ENCODE peak calls at places on chromosomes 6 and 20, in eight cellular contexts. One of them, this sample, is unnamed.

GRCh38 chr20:5058873-5059272 is 57.6 kb upstream of the SLC23A2 start:
- DNase-seq in heart left ventricle: no peak
- DNase-seq in IMR-90: no peak
- DNase-seq in PC-9: no peak
- DNase-seq in CD8-positive, alpha-beta memory T cell: no peak
- DNase-seq in fibroblast of lung: no peak
- DNase-seq in lung: no peak
- DNase-seq in esophagus muscularis mucosa: no peak
- DNase-seq in this sample: no peak

GRCh38 chr6:77926198-77926752 is 273.4 kb downstream of the MEI4 start:
- DNase-seq in heart left ventricle: no peak
- DNase-seq in IMR-90: no peak
- DNase-seq in PC-9: no peak
- DNase-seq in CD8-positive, alpha-beta memory T cell: no peak
- DNase-seq in fibroblast of lung: no peak
- DNase-seq in lung: no peak
- DNase-seq in esophagus muscularis mucosa: no peak
- DNase-seq in this sample: no peak

GRCh38 chr20:58669287-58670006 is 18.4 kb downstream of the STX16 start:
- DNase-seq in heart left ventricle: no peak
- DNase-seq in IMR-90: no peak
- DNase-seq in PC-9: no peak
- DNase-seq in CD8-positive, alpha-beta memory T cell: no peak
- DNase-seq in fibroblast of lung: no peak
- DNase-seq in lung: no peak
- DNase-seq in esophagus muscularis mucosa: peak; percentile 39
- DNase-seq in this sample: no peak

GRCh38 chr6:31202259-31203166 is 32.0 kb upstream of the POU5F1 start:
- DNase-seq in heart left ventricle: no peak
- DNase-seq in IMR-90: no peak
- DNase-seq in PC-9: peak; percentile 62
- DNase-seq in CD8-positive, alpha-beta memory T cell: no peak
- DNase-seq in fibroblast of lung: no peak
- DNase-seq in lung: no peak
- DNase-seq in esophagus muscularis mucosa: no peak
- DNase-seq in this sample: no peak

GRCh38 chr20:34815636-34816035 is 9.8 kb downstream of the NCOA6 start:
- DNase-seq in heart left ventricle: no peak
- DNase-seq in IMR-90: peak; percentile 33
- DNase-seq in PC-9: no peak
- DNase-seq in CD8-positive, alpha-beta memory T cell: no peak
- DNase-seq in fibroblast of lung: peak; percentile 8
- DNase-seq in lung: no peak
- DNase-seq in esophagus muscularis mucosa: no peak
- DNase-seq in this sample: no peak

GRCh38 chr6:33755070-33755869 is 8.6 kb upstream of the IP6K3 start:
- DNase-seq in heart left ventricle: no peak
- DNase-seq in IMR-90: no peak
- DNase-seq in PC-9: peak; percentile 47
- DNase-seq in CD8-positive, alpha-beta memory T cell: no peak
- DNase-seq in fibroblast of lung: no peak
- DNase-seq in lung: no peak
- DNase-seq in esophagus muscularis mucosa: no peak
- DNase-seq in this sample: peak; percentile 26

GRCh38 chr20:58702161-58702510 is 9.5 kb downstream of the NPEPL1 start:
- DNase-seq in heart left ventricle: no peak
- DNase-seq in IMR-90: no peak
- DNase-seq in PC-9: no peak
- DNase-seq in CD8-positive, alpha-beta memory T cell: no peak
- DNase-seq in fibroblast of lung: no peak
- DNase-seq in lung: no peak
- DNase-seq in esophagus muscularis mucosa: no peak
- DNase-seq in this sample: peak; percentile 10

GRCh38 chr20:53124075-53124532 is 151.9 kb downstream of the TSHZ2 start:
- DNase-seq in heart left ventricle: no peak
- DNase-seq in IMR-90: no peak
- DNase-seq in PC-9: no peak
- DNase-seq in CD8-positive, alpha-beta memory T cell: no peak
- DNase-seq in fibroblast of lung: peak; percentile 8
- DNase-seq in lung: no peak
- DNase-seq in esophagus muscularis mucosa: no peak
- DNase-seq in this sample: peak; percentile 64

GRCh38 chr20:64264091-64264490 is 8.5 kb downstream of the PCMTD2 start:
- DNase-seq in heart left ventricle: no peak
- DNase-seq in IMR-90: no peak
- DNase-seq in PC-9: no peak
- DNase-seq in CD8-positive, alpha-beta memory T cell: no peak
- DNase-seq in fibroblast of lung: no peak
- DNase-seq in lung: no peak
- DNase-seq in esophagus muscularis mucosa: no peak
- DNase-seq in this sample: no peak

GRCh38 chr6:111802720-111803119 is 70.5 kb downstream of the FYN start:
- DNase-seq in heart left ventricle: no peak
- DNase-seq in IMR-90: no peak
- DNase-seq in PC-9: no peak
- DNase-seq in CD8-positive, alpha-beta memory T cell: no peak
- DNase-seq in fibroblast of lung: no peak
- DNase-seq in lung: no peak
- DNase-seq in esophagus muscularis mucosa: no peak
- DNase-seq in this sample: no peak

GRCh38 chr6:111805511-111806181 is 67.6 kb downstream of the FYN start:
- DNase-seq in heart left ventricle: no peak
- DNase-seq in IMR-90: peak; percentile 85
- DNase-seq in PC-9: peak; percentile 84
- DNase-seq in CD8-positive, alpha-beta memory T cell: peak; percentile 74
- DNase-seq in fibroblast of lung: peak; percentile 96
- DNase-seq in lung: no peak
- DNase-seq in esophagus muscularis mucosa: no peak
- DNase-seq in this sample: no peak

GRCh38 chr6:111803384-111803783 is 69.9 kb downstream of the FYN start:
- DNase-seq in heart left ventricle: no peak
- DNase-seq in IMR-90: no peak
- DNase-seq in PC-9: no peak
- DNase-seq in CD8-positive, alpha-beta memory T cell: no peak
- DNase-seq in fibroblast of lung: no peak
- DNase-seq in lung: no peak
- DNase-seq in esophagus muscularis mucosa: no peak
- DNase-seq in this sample: no peak

GRCh38 chr6:111804627-111805235 is 68.5 kb downstream of the FYN start:
- DNase-seq in heart left ventricle: no peak
- DNase-seq in IMR-90: peak; percentile 74
- DNase-seq in PC-9: peak; percentile 38
- DNase-seq in CD8-positive, alpha-beta memory T cell: peak; percentile 88
- DNase-seq in fibroblast of lung: peak; percentile 94
- DNase-seq in lung: no peak
- DNase-seq in esophagus muscularis mucosa: no peak
- DNase-seq in this sample: no peak

DNA sequence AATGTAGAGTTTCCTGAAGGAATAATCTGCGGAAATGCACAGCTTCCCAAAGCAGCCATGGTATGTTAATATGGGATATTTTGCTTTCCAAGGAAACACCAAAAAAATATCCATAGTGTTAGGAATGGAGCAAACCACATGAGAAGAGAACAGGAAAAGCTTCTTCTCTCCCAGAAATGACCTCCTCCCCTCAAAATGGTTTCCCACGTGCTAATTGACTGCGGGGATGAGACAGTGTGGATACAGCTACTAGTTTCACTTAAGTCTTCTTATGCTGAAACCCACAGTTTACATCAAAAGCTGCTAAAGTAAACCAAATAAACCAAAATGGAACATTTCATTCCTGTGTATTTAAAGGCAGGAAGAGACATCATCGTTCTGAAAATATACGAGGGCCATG is 69.4 kb downstream of the FYN start:
- DNase-seq in heart left ventricle: no peak
- DNase-seq in IMR-90: peak; percentile 90
- DNase-seq in PC-9: no peak
- DNase-seq in CD8-positive, alpha-beta memory T cell: no peak
- DNase-seq in fibroblast of lung: peak; percentile 61
- DNase-seq in lung: no peak
- DNase-seq in esophagus muscularis mucosa: no peak
- DNase-seq in this sample: no peak
- H3K27ac ChIP-seq in heart left ventricle: peak overlapping the region; percentile 61
- H3K27ac ChIP-seq in IMR-90: no peak overlapping the region
- H3K27ac ChIP-seq in PC-9: no peak overlapping the region
- H3K27ac ChIP-seq in CD8-positive, alpha-beta memory T cell: peak overlapping the region; percentile 21
- H3K27ac ChIP-seq in fibroblast of lung: peak overlapping the region; percentile 5
- H3K27ac ChIP-seq in lung: peak overlapping the region; percentile 40
- H3K27ac ChIP-seq in esophagus muscularis mucosa: peak overlapping the region; percentile 28
- H3K27ac ChIP-seq in this sample: peak overlapping the region; percentile 33

DNA sequence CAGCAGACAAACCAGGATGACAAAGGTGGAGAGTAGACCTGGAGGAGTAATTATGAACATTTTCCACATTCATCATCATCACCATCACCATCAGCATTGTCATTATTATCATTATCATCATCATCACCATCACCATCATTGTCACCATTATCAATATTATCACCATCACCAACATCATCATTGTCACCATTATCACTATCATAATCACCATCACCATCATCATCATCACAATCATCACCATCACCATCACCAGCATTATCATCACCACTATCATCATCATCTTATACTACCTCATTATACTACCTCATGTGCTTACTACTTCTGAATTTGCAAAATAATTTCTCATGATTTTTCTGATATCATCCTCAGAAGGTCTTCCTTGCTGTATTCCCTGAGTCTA is 39.3 kb downstream of the FOXA2 start:
- DNase-seq in heart left ventricle: no peak
- DNase-seq in IMR-90: no peak
- DNase-seq in PC-9: no peak
- DNase-seq in CD8-positive, alpha-beta memory T cell: no peak
- DNase-seq in fibroblast of lung: no peak
- DNase-seq in lung: no peak
- DNase-seq in esophagus muscularis mucosa: no peak
- DNase-seq in this sample: no peak
- H3K4me3 ChIP-seq in heart left ventricle: no peak overlapping the region
- H3K4me3 ChIP-seq in IMR-90: no peak overlapping the region
- H3K4me3 ChIP-seq in PC-9: no peak overlapping the region
- H3K4me3 ChIP-seq in CD8-positive, alpha-beta memory T cell: no peak overlapping the region
- H3K4me3 ChIP-seq in fibroblast of lung: no peak overlapping the region
- H3K4me3 ChIP-seq in lung: no peak overlapping the region
- H3K4me3 ChIP-seq in esophagus muscularis mucosa: no peak overlapping the region
- H3K4me3 ChIP-seq in this sample: no peak overlapping the region

DNA sequence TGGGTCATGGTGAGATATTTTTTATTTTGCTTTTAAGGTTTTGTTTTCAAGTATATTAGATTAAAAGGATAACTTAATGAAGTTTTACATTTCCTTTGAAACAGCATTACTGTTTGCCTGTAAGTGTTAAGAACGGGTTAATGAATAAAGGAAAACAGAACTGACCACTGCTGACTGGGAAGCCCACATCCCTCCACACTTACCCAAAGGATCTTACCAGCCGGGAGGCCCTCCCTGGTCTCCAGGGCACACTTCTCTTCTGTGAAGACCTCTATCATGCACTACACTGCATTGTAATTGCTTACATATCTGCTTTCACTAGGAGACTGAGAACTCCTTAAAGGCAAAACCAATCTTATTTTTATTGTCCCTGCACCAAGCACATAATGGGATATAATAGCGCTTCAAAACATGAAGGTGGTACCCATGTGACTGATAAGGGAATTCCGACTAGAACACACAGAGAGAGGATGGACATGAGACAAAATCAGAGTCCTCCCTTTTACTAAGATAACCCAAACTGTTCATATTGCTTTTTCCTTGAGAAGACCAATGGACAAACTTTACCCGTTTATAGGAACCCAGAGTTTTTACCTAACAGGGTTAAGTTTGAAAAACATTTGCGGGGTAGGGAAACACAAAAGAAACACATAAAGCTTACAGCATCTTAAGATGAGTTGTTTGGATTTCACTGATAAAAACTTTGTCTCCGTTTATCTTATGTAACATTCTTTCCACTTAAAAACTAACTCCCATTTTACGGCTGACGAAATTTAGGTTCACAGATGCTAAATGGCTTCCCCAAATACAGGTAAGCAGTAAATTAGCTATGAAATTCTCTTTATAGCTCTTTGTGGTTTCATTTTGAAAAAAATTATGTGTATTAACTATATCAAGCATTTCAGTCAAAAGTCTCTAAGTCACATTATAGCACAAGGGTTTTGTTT is 8.7 kb downstream of the EZR start:
- DNase-seq in heart left ventricle: no peak
- DNase-seq in IMR-90: no peak
- DNase-seq in PC-9: no peak
- DNase-seq in CD8-positive, alpha-beta memory T cell: no peak
- DNase-seq in fibroblast of lung: no peak
- DNase-seq in lung: no peak
- DNase-seq in esophagus muscularis mucosa: no peak
- DNase-seq in this sample: no peak
- H3K4me1 ChIP-seq in heart left ventricle: peaks cover 62% of the 10 kb centered on the region
- H3K4me1 ChIP-seq in IMR-90: peaks cover 11% of the 10 kb centered on the region
- H3K4me1 ChIP-seq in PC-9: peaks cover 100% of the 10 kb centered on the region
- H3K4me1 ChIP-seq in CD8-positive, alpha-beta memory T cell: peaks cover 98% of the 10 kb centered on the region
- H3K4me1 ChIP-seq in fibroblast of lung: peaks cover 12% of the 10 kb centered on the region
- H3K4me1 ChIP-seq in lung: peaks cover 25% of the 10 kb centered on the region
- H3K4me1 ChIP-seq in esophagus muscularis mucosa: peaks cover 92% of the 10 kb centered on the region
- H3K4me1 ChIP-seq in this sample: peaks cover 10% of the 10 kb centered on the region

DNA sequence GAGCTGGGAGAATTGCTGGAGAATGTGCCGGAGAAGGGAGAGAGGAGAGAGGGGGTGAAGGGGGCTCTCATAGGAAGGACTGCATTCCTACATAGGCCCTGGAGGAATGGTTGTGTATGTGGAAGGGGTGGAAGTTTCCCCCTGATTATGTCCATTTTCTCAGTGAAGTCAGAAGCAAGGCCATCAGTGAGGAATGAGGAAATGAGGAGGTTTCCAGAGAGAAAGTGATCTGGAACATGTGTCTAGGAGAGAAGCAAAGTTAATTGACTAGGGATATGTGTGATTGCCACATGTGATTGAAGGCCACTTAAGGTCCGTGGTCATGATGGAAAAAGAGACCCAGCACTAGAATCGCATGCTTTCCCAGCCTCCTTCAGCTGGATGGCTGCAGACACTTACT is 42.3 kb downstream of the TBPL1 start:
- DNase-seq in heart left ventricle: no peak
- DNase-seq in IMR-90: peak; percentile 11
- DNase-seq in PC-9: peak; percentile 69
- DNase-seq in CD8-positive, alpha-beta memory T cell: no peak
- DNase-seq in fibroblast of lung: no peak
- DNase-seq in lung: no peak
- DNase-seq in esophagus muscularis mucosa: no peak
- DNase-seq in this sample: no peak
- H3K27ac ChIP-seq in heart left ventricle: no peak overlapping the region
- H3K27ac ChIP-seq in IMR-90: no peak overlapping the region
- H3K27ac ChIP-seq in PC-9: peak overlapping the region; percentile 44
- H3K27ac ChIP-seq in CD8-positive, alpha-beta memory T cell: no peak overlapping the region
- H3K27ac ChIP-seq in fibroblast of lung: no peak overlapping the region
- H3K27ac ChIP-seq in lung: no peak overlapping the region
- H3K27ac ChIP-seq in esophagus muscularis mucosa: no peak overlapping the region
- H3K27ac ChIP-seq in this sample: no peak overlapping the region

This sample was measured in right cardiac atrium.